ENCODE peak calls at places on chromosomes 2 and 18, in five cellular contexts. F, O, M, Q and C are unnamed samples.

GRCh38 chr2:49241506-49241905 is 87.2 kb upstream of the FSHR start:
- DNase-seq in M (no peak), O (no peak), Q (no peak), F (no peak), C (no peak)

GRCh38 chr18:23276456-23276855 is 141.2 kb downstream of the CABLES1 start:
- DNase-seq in F (no peak), Q (no peak), O (no peak), M (no peak), C (no peak)

GRCh38 chr2:197008229-197008628 is 81.7 kb upstream of the PGAP1 start:
- DNase-seq in F (no peak), M (no peak), Q (no peak), O (no peak), C (no peak)

GRCh38 chr2:239593965-239594771 is 193.3 kb upstream of the HDAC4 start:
- DNase-seq in F (peak), M (no peak), O (peak), Q (no peak), C (no peak)

GRCh38 chr2:3571284-3571683 is 3.8 kb upstream of the RPS7 start:
- DNase-seq in M (no peak), Q (no peak), O (no peak), F (no peak), C (no peak)

GRCh38 chr2:15926252-15926651 is 14.1 kb upstream of the MYCN start:
- DNase-seq in O (no peak), Q (no peak), F (no peak), M (no peak), C (no peak)

GRCh38 chr2:241540766-241541561 is 17.6 kb upstream of the BOK start:
- DNase-seq in F (peak), Q (peak), M (peak), O (peak), C (peak)

GRCh38 chr2:211157856-211158463 is 601.6 kb downstream of the CPS1 start:
- DNase-seq in Q (peak), M (peak), F (peak), O (peak), C (peak)

GRCh38 chr2:160269365-160269764 is 69.3 kb upstream of the ITGB6 start:
- DNase-seq in M (no peak), O (no peak), F (no peak), Q (no peak), C (no peak)

GRCh38 chr2:70143314-70144150 is 47.3 kb downstream of the C2orf42 start:
- DNase-seq in M (peak), F (peak), Q (peak), O (peak), C (peak)

GRCh38 chr2:21256006-21256405 is 132.2 kb downstream of the TDRD15 start:
- DNase-seq in F (no peak), Q (peak), O (no peak), M (peak), C (no peak)

GRCh38 chr2:85920810-85921545 is 32.2 kb upstream of the ST3GAL5 start:
- DNase-seq in Q (no peak), M (peak), F (no peak), O (no peak), C (no peak)

GRCh38 chr2:23692901-23693605 is 233.9 kb downstream of the ATAD2B start:
- DNase-seq in Q (no peak), F (no peak), O (peak), M (peak), C (no peak)